ENCODE peak calls at places on chromosome 15, in seven cellular contexts. N, R, E, S, K, Z and F are unnamed samples.

GRCh38 chr15:39713846-39714245 is 68.8 kb downstream of the FSIP1 start:
- DNase-seq in N (no peak), R (no peak), E (no peak), S (no peak), K (no peak), Z (no peak), F (no peak)

GRCh38 chr15:58117619-58118018 is 20.6 kb upstream of the AQP9 start:
- DNase-seq in N (no peak), R (no peak), E (no peak), S (no peak), K (no peak), Z (no peak), F (no peak)

GRCh38 chr15:101141926-101142527 is 109.8 kb downstream of the CHSY1 start:
- DNase-seq in N (no peak), R (no peak), E (no peak), S (peak; percentile 1), K (no peak), Z (no peak), F (no peak)

GRCh38 chr15:81235781-81236507 is 39.3 kb downstream of the IL16 start:
- DNase-seq in N (peak; percentile 83), R (no peak), E (no peak), S (no peak), K (peak; percentile 94), Z (peak; percentile 75), F (no peak)

GRCh38 chr15:42593143-42593542 is 17.7 kb downstream of the STARD9 start:
- DNase-seq in N (no peak), R (no peak), E (no peak), S (no peak), K (no peak), Z (no peak), F (no peak)

GRCh38 chr15:70258369-70259029 is 160.8 kb upstream of the TLE3 start:
- DNase-seq in N (no peak), R (no peak), E (peak; percentile 82), S (peak; percentile 90), K (no peak), Z (no peak), F (peak; percentile 75)

GRCh38 chr15:99511529-99511864 is 54.3 kb upstream of the MEF2A start:
- DNase-seq in N (no peak), R (no peak), E (no peak), S (no peak), K (peak; percentile 39), Z (no peak), F (no peak)

GRCh38 chr15:77066961-77067690 is 3.8 kb downstream of the TSPAN3 start:
- DNase-seq in N (peak; percentile 15), R (no peak), E (no peak), S (no peak), K (no peak), Z (no peak), F (no peak)

GRCh38 chr15:84572231-84572630 is 28.6 kb upstream of the ZSCAN2 start:
- DNase-seq in N (no peak), R (no peak), E (no peak), S (no peak), K (no peak), Z (peak; percentile 72), F (no peak)

GRCh38 chr15:64895285-64896065 is 16.2 kb upstream of the ANKDD1A start:
- DNase-seq in N (no peak), R (no peak), E (no peak), S (no peak), K (peak; percentile 28), Z (peak; percentile 53), F (peak; percentile 53)

GRCh38 chr15:66288093-66288492 is 5.3 kb upstream of the DIS3L start:
- DNase-seq in N (no peak), R (no peak), E (no peak), S (no peak), K (no peak), Z (no peak), F (no peak)

GRCh38 chr15:41935566-41936020 is 36.8 kb downstream of the EHD4 start:
- DNase-seq in N (peak; percentile 39), R (no peak), E (no peak), S (no peak), K (no peak), Z (no peak), F (no peak)

GRCh38 chr15:33500432-33500831 is 189.7 kb downstream of the RYR3 start:
- DNase-seq in N (no peak), R (no peak), E (no peak), S (no peak), K (no peak), Z (no peak), F (no peak)

GRCh38 chr15:29103825-29104565 is 165.6 kb downstream of the NSMCE3 start:
- DNase-seq in N (peak; percentile 57), R (no peak), E (peak; percentile 77), S (peak; percentile 89), K (peak; percentile 79), Z (peak; percentile 63), F (peak; percentile 88)

GRCh38 chr15:31337352-31338031 is 10.9 kb downstream of the KLF13 start:
- DNase-seq in N (no peak), R (no peak), E (peak; percentile 17), S (no peak), K (no peak), Z (no peak), F (peak; percentile 27)

GRCh38 chr15:38362355-38362754 is 91.6 kb upstream of the FAM98B start:
- DNase-seq in N (peak; percentile 9), R (no peak), E (no peak), S (no peak), K (no peak), Z (no peak), F (no peak)

GRCh38 chr15:63155486-63155885 is 1.8 kb downstream of the RPS27L start:
- DNase-seq in N (no peak), R (no peak), E (no peak), S (no peak), K (no peak), Z (no peak), F (no peak)

GRCh38 chr15:65115086-65115485 is at the start of gene UBAP1L:
- DNase-seq in N (no peak), R (no peak), E (no peak), S (no peak), K (no peak), Z (no peak), F (no peak)

GRCh38 chr15:70643783-70644125 is 119.6 kb downstream of the UACA start:
- DNase-seq in N (no peak), R (no peak), E (no peak), S (no peak), K (no peak), Z (no peak), F (no peak)

GRCh38 chr15:28922712-28923012 is 36.9 kb downstream of the APBA2 start:
- DNase-seq in N (no peak), R (no peak), E (no peak), S (peak; percentile 46), K (no peak), Z (no peak), F (peak; percentile 34)

GRCh38 chr15:67520276-67520975 is 505 bp upstream of the C15orf61 start:
- DNase-seq in N (no peak), R (no peak), E (no peak), S (no peak), K (no peak), Z (no peak), F (no peak)

GRCh38 chr15:89110060-89110459 is 21.8 kb downstream of the ABHD2 start:
- DNase-seq in N (no peak), R (no peak), E (no peak), S (no peak), K (no peak), Z (no peak), F (no peak)

GRCh38 chr15:89111352-89111751 is 23.1 kb downstream of the ABHD2 start:
- DNase-seq in N (no peak), R (no peak), E (no peak), S (no peak), K (no peak), Z (no peak), F (no peak)

GRCh38 chr15:89107984-89108383 is 19.7 kb downstream of the ABHD2 start:
- DNase-seq in N (no peak), R (no peak), E (no peak), S (no peak), K (no peak), Z (no peak), F (no peak)

GRCh38 chr15:89106200-89106599 is 17.9 kb downstream of the ABHD2 start:
- DNase-seq in N (no peak), R (no peak), E (no peak), S (no peak), K (no peak), Z (no peak), F (no peak)

GRCh38 chr15:89108865-89109660 is 20.8 kb downstream of the ABHD2 start:
- DNase-seq in N (no peak), R (no peak), E (no peak), S (no peak), K (no peak), Z (no peak), F (no peak)
- H3K27ac ChIP-seq in N (no peak overlapping the region), R (peak overlapping the region; percentile 93), E (peak overlapping the region; percentile 12), S (no peak overlapping the region), K (no peak overlapping the region), Z (peak overlapping the region; percentile 5), F (no peak overlapping the region)

GRCh38 chr15:95113041-95113440 is 881.7 kb downstream of the MCTP2 start:
- DNase-seq in N (no peak), R (no peak), E (no peak), S (no peak), K (no peak), Z (no peak), F (no peak)
- H3K4me3 ChIP-seq in N (no peak overlapping the region), R (no peak overlapping the region), E (no peak overlapping the region), S (no peak overlapping the region), K (no peak overlapping the region), Z (no peak overlapping the region), F (no peak overlapping the region)

GRCh38 chr15:73584699-73585420 is 48.3 kb downstream of the NPTN start:
- DNase-seq in N (no peak), R (no peak), E (no peak), S (no peak), K (no peak), Z (no peak), F (no peak)
- TF ChIP-seq CTCF in N (no peak), R (no peak), E (no peak), S (no peak), K (no peak), Z (no peak), F (no peak)

GRCh38 chr15:59303641-59304433 is 68.8 kb downstream of the MYO1E start:
- DNase-seq in N (no peak), R (no peak), E (no peak), S (no peak), K (peak; percentile 72), Z (peak; percentile 31), F (no peak)

GRCh38 chr15:59309405-59309804 is 63.3 kb downstream of the MYO1E start:
- DNase-seq in N (no peak), R (no peak), E (no peak), S (no peak), K (no peak), Z (no peak), F (no peak)

GRCh38 chr15:59306520-59307163 is 66.0 kb downstream of the MYO1E start:
- DNase-seq in N (peak; percentile 48), R (no peak), E (no peak), S (no peak), K (no peak), Z (no peak), F (no peak)

GRCh38 chr15:59304807-59305206 is 67.9 kb downstream of the MYO1E start:
- DNase-seq in N (no peak), R (no peak), E (no peak), S (no peak), K (no peak), Z (no peak), F (no peak)

DNA sequence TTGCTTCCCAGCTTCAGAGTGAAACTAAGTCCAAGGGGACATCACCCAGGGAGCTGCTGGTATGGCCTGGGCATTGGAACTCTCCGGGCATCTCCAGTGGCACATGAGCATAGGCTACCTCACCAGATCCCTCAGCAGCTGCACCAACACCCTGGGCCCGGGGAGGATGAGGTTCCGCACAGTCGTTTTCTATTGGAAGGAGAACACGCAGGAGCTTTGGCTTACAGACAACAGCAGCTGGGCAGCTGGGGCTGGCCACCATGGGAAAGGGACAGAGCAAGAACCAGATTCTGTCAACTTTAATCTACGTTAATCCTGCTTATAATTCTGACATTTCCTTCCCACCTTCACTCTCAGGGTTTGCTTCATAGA is 65.5 kb downstream of the MYO1E start:
- DNase-seq in N (no peak), R (no peak), E (no peak), S (no peak), K (no peak), Z (no peak), F (no peak)
- H3K27ac ChIP-seq in N (no peak overlapping the region), R (peak overlapping the region; percentile 45), E (no peak overlapping the region), S (no peak overlapping the region), K (no peak overlapping the region), Z (no peak overlapping the region), F (no peak overlapping the region)